ENCODE peak calls at places on chromosomes 6 and 20, in four cellular contexts. H, R, C and U are unnamed samples.
A peak's percentile ranks its signal among the peaks of the same experiment; 100 is the strongest.

GRCh38 chr20:47351643-47352331 is 4.7 kb downstream of the ZMYND8 start:
- DNase-seq in R (no peak), C (no peak), H (no peak), U (peak; percentile 67)

GRCh38 chr6:43923376-43924221 is 153.6 kb downstream of the VEGFA start:
- DNase-seq in H (no peak), C (no peak), R (no peak), U (no peak)

GRCh38 chr6:149211046-149211571 is 106.4 kb upstream of the TAB2 start:
- DNase-seq in H (no peak), C (no peak), R (no peak), U (no peak)

GRCh38 chr6:109292420-109292819 is 89.8 kb downstream of the CD164 start:
- DNase-seq in H (no peak), C (peak; percentile 23), R (no peak), U (no peak)

GRCh38 chr20:63708301-63709148 is 686 bp downstream of the ZGPAT start:
- DNase-seq in H (no peak), R (no peak), C (no peak), U (no peak)

GRCh38 chr20:19620471-19620870 is 137.6 kb upstream of the RIN2 start:
- DNase-seq in C (peak; percentile 71), R (no peak), H (no peak), U (peak; percentile 55)

GRCh38 chr6:154319231-154319858 is 37.3 kb downstream of the IPCEF1 start:
- DNase-seq in H (no peak), R (no peak), C (no peak), U (no peak)

GRCh38 chr20:61815678-61816077 is 250.0 kb downstream of the TAF4 start:
- DNase-seq in C (no peak), H (no peak), R (no peak), U (no peak)

GRCh38 chr6:109978174-109979032 is at the start of gene GPR6:
- DNase-seq in R (no peak), H (peak; percentile 80), C (peak; percentile 91), U (peak; percentile 89)